ENCODE peak calls at places on chromosomes 4 and X, in five cellular contexts. B, A, X, J and S are unnamed samples.

GRCh38 chr4:17552427-17552826 is 24.6 kb upstream of the LAP3 start:
- DNase-seq in A (no peak), X (no peak), B (no peak), J (no peak), S (no peak)

GRCh38 chr4:184450045-184450444 is 24.3 kb downstream of the IRF2 start:
- DNase-seq in A (no peak), J (no peak), X (no peak), B (no peak), S (no peak)

GRCh38 chr4:42710329-42710728 is 53.4 kb upstream of the ATP8A1 start:
- DNase-seq in B (no peak), J (no peak), A (no peak), X (no peak), S (no peak)

GRCh38 chr4:165763640-165764039 is 109.4 kb upstream of the TLL1 start:
- DNase-seq in J (no peak), B (no peak), A (no peak), X (no peak), S (no peak)

GRCh38 chr4:105715692-105716278 is 7.2 kb downstream of the GSTCD start:
- DNase-seq in J (no peak), X (no peak), B (no peak), A (no peak), S (no peak)

GRCh38 chrX:96685205-96686099 is 810 bp downstream of the DIAPH2 start:
- DNase-seq in A (peak; percentile 41), J (peak; percentile 6), B (peak; percentile 55), X (no peak), S (peak; percentile 55)

GRCh38 chrX:68693481-68694410 is 46.3 kb downstream of the STARD8 start:
- DNase-seq in A (peak; percentile 87), B (peak; percentile 82), J (no peak), X (peak; percentile 94), S (peak; percentile 63)

GRCh38 chr4:141238196-141238595 is 17.5 kb downstream of the ZNF330 start:
- DNase-seq in A (no peak), J (no peak), X (no peak), B (no peak), S (no peak)

GRCh38 chrX:70970482-70970999 is 39.6 kb upstream of the SLC7A3 start:
- DNase-seq in B (no peak), A (no peak), J (no peak), X (no peak), S (no peak)

GRCh38 chr4:125388653-125389052 is 73.9 kb downstream of the FAT4 start:
- DNase-seq in A (no peak), X (no peak), J (no peak), B (no peak), S (no peak)

GRCh38 chr4:168881754-168882153 is 128.3 kb downstream of the CBR4 start:
- DNase-seq in J (no peak), A (no peak), X (no peak), B (no peak), S (no peak)

GRCh38 chr4:48331577-48332340 is 9.6 kb upstream of the SLAIN2 start:
- DNase-seq in X (no peak), J (no peak), A (no peak), B (no peak), S (no peak)

GRCh38 chr4:78784255-78784654 is 8.1 kb downstream of the BMP2K start:
- DNase-seq in X (no peak), A (no peak), B (no peak), J (no peak), S (no peak)

GRCh38 chr4:4384837-4385236 is 2.1 kb upstream of the NSG1 start:
- DNase-seq in J (no peak), A (no peak), B (no peak), X (peak; percentile 88), S (no peak)

GRCh38 chrX:6149231-6149870 is 79.3 kb downstream of the NLGN4X start:
- DNase-seq in A (no peak), B (no peak), J (no peak), X (no peak), S (no peak)

GRCh38 chr4:5712517-5712916 is 1.5 kb downstream of the EVC start:
- DNase-seq in X (no peak), J (no peak), B (no peak), A (no peak), S (no peak)

GRCh38 chr4:182862921-182863320 is 54.3 kb downstream of the DCTD start:
- DNase-seq in J (no peak), X (peak; percentile 53), A (no peak), B (peak; percentile 83), S (peak; percentile 39)

GRCh38 chrX:84469226-84469625 is 33.0 kb downstream of the HDX start:
- DNase-seq in A (no peak), J (no peak), X (no peak), B (no peak), S (no peak)

GRCh38 chr4:23368081-23368697 is 521.7 kb downstream of the PPARGC1A start:
- DNase-seq in B (peak; percentile 56), A (no peak), X (peak; percentile 41), J (no peak), S (peak; percentile 42)

GRCh38 chr4:14184767-14185166 is 557.2 kb upstream of the BOD1L1 start:
- DNase-seq in B (no peak), A (no peak), J (no peak), X (no peak), S (no peak)

GRCh38 chr4:56909083-56909981 is 1.6 kb downstream of the REST start:
- DNase-seq in X (peak; percentile 78), J (peak; percentile 35), A (peak; percentile 66), B (peak; percentile 52), S (peak; percentile 47)

GRCh38 chrX:74535211-74535621 is 79.2 kb downstream of the RLIM start:
- DNase-seq in A (no peak), B (peak; percentile 24), J (no peak), X (peak; percentile 68), S (no peak)